ENCODE peak calls at places on chromosomes 16 and 17, in four cellular contexts. One of them, this sample, is unnamed.

GRCh38 chr17:67461228-67461780 is 84.2 kb downstream of the PITPNC1 start:
- DNase-seq in HEK293T: no peak
- DNase-seq in hypothalamus: no peak
- DNase-seq in tibial nerve: no peak
- DNase-seq in this sample: no peak

GRCh38 chr17:81582341-81582740 is 30.2 kb upstream of the FAAP100 start:
- DNase-seq in HEK293T: no peak
- DNase-seq in hypothalamus: no peak
- DNase-seq in tibial nerve: no peak
- DNase-seq in this sample: no peak

GRCh38 chr17:83081561-83082201 is 2.3 kb downstream of the METRNL start:
- DNase-seq in HEK293T: no peak
- DNase-seq in hypothalamus: no peak
- DNase-seq in tibial nerve: no peak
- DNase-seq in this sample: no peak

GRCh38 chr16:14496047-14496770 is 133.9 kb downstream of the PARN start:
- DNase-seq in HEK293T: no peak
- DNase-seq in hypothalamus: no peak
- DNase-seq in tibial nerve: no peak
- DNase-seq in this sample: no peak

GRCh38 chr17:11757796-11758195 is 159.5 kb downstream of the DNAH9 start:
- DNase-seq in HEK293T: no peak
- DNase-seq in hypothalamus: no peak
- DNase-seq in tibial nerve: no peak
- DNase-seq in this sample: no peak

GRCh38 chr16:87496101-87496801 is 3.4 kb upstream of the ZCCHC14 start:
- DNase-seq in HEK293T: no peak
- DNase-seq in hypothalamus: no peak
- DNase-seq in tibial nerve: no peak
- DNase-seq in this sample: peak

GRCh38 chr17:69331746-69332145 is 4.8 kb upstream of the ABCA5 start:
- DNase-seq in HEK293T: no peak
- DNase-seq in hypothalamus: no peak
- DNase-seq in tibial nerve: no peak
- DNase-seq in this sample: no peak

GRCh38 chr17:82536220-82537201 is 17.0 kb downstream of the FOXK2 start:
- DNase-seq in HEK293T: no peak
- DNase-seq in hypothalamus: no peak
- DNase-seq in tibial nerve: peak
- DNase-seq in this sample: no peak

GRCh38 chr17:58436805-58437239 is 19.5 kb upstream of the RNF43 start:
- DNase-seq in HEK293T: no peak
- DNase-seq in hypothalamus: no peak
- DNase-seq in tibial nerve: no peak
- DNase-seq in this sample: no peak

GRCh38 chr17:8366231-8366630 is 10.3 kb downstream of the KRABD2 start:
- DNase-seq in HEK293T: no peak
- DNase-seq in hypothalamus: no peak
- DNase-seq in tibial nerve: no peak
- DNase-seq in this sample: no peak

This sample was measured in activated CD4-positive, alpha-beta memory T cell treated with anti-CD3 and anti-CD28 coated beads, Interleukin-2, amount 10 ng/mL, durations not matched to agents 7 days and 5 days.